ENCODE peak calls at places on chromosomes 1 and 21, in eight cellular contexts. M is NCI-H1092 treated with DMSO at 0.1 percent for 48 hours; S is caudate nucleus; N is posterior vena cava; G is NCI-H1105; E is CD4-positive, CD25-positive, alpha-beta regulatory T cell; Z is Right ventricle myocardium superior; L is GM10248. W is an unnamed sample.
A peak's percentile ranks its signal among the peaks of the same experiment; 100 is the strongest.

GRCh38 chr21:34553199-34553952 is 41.4 kb upstream of the KCNE1 start:
- DNase-seq in M (no peak), L (no peak), G (no peak), N (no peak), S (no peak), Z (no peak), E (no peak), W (no peak)

GRCh38 chr1:53091841-53092645 is 30.0 kb downstream of the PODN start:
- DNase-seq in L (no peak), N (no peak), Z (peak; percentile 83), M (no peak), G (no peak), S (no peak), E (no peak), W (peak; percentile 16)

GRCh38 chr1:75134939-75135828 is 996 bp downstream of the LHX8 start:
- DNase-seq in N (no peak), G (peak; percentile 27), S (no peak), Z (no peak), L (no peak), M (peak; percentile 39), E (peak; percentile 13), W (no peak)

GRCh38 chr1:162010175-162010506 is 13.5 kb downstream of the OLFML2B start:
- DNase-seq in E (no peak), N (no peak), Z (no peak), G (no peak), L (no peak), S (no peak), M (no peak), W (no peak)

GRCh38 chr1:3717041-3717714 is 35.1 kb upstream of the CCDC27 start:
- DNase-seq in S (no peak), N (no peak), Z (no peak), L (no peak), E (no peak), G (peak; percentile 97), M (no peak), W (no peak)

GRCh38 chr1:235513495-235514366 is 9.5 kb upstream of the B3GALNT2 start:
- DNase-seq in M (peak; percentile 60), E (peak; percentile 73), Z (no peak), G (peak; percentile 15), L (peak; percentile 32), N (no peak), S (no peak), W (no peak)

GRCh38 chr21:31339736-31340135 is 4.3 kb downstream of the TIAM1 start:
- DNase-seq in S (no peak), Z (no peak), E (no peak), N (no peak), L (no peak), G (no peak), M (no peak), W (no peak)

GRCh38 chr1:6743189-6744101 is 41.8 kb upstream of the CAMTA1 start:
- DNase-seq in E (peak; percentile 41), N (peak; percentile 79), M (no peak), G (no peak), Z (peak; percentile 54), S (no peak), L (peak; percentile 43), W (no peak)

GRCh38 chr1:60171793-60172192 is 98.2 kb upstream of the C1orf87 start:
- DNase-seq in G (no peak), N (no peak), E (no peak), M (no peak), L (no peak), Z (no peak), S (no peak), W (no peak)

GRCh38 chr1:172948457-172948856 is 102.3 kb downstream of the TNFSF18 start:
- DNase-seq in N (no peak), G (no peak), Z (no peak), L (no peak), E (no peak), S (no peak), M (no peak), W (no peak)

GRCh38 chr1:180040034-180040433 is 85.4 kb downstream of the CEP350 start:
- DNase-seq in G (no peak), N (no peak), L (no peak), M (no peak), E (no peak), Z (no peak), S (no peak), W (no peak)

GRCh38 chr1:113003751-113004690 is 48.0 kb upstream of the SLC16A1 start:
- DNase-seq in M (no peak), S (no peak), N (no peak), L (no peak), G (no peak), Z (no peak), E (no peak), W (no peak)

GRCh38 chr1:220294754-220295419 is 22.6 kb upstream of the RAB3GAP2 start:
- DNase-seq in M (no peak), G (no peak), S (no peak), N (no peak), E (no peak), Z (no peak), L (no peak), W (no peak)

GRCh38 chr1:39406533-39407478 is 84.6 kb upstream of the BMP8A start:
- DNase-seq in E (no peak), M (no peak), S (no peak), N (no peak), Z (no peak), L (no peak), G (no peak), W (no peak)

GRCh38 chr1:214603819-214604252 is 841 bp downstream of the CENPF start:
- DNase-seq in G (no peak), N (no peak), L (peak; percentile 13), E (peak; percentile 21), M (peak; percentile 39), S (no peak), Z (no peak), W (no peak)

GRCh38 chr1:205191127-205191577 is 20.4 kb downstream of the DSTYK start:
- DNase-seq in G (no peak), S (no peak), Z (no peak), L (no peak), E (no peak), M (no peak), N (no peak), W (no peak)

GRCh38 chr1:214899908-214900470 is 182.5 kb upstream of the KCNK2 start:
- DNase-seq in G (no peak), N (no peak), E (no peak), S (no peak), Z (no peak), L (no peak), M (no peak), W (no peak)

GRCh38 chr1:226778657-226779058 is 39.6 kb upstream of the ITPKB start:
- DNase-seq in Z (no peak), G (no peak), N (no peak), L (no peak), E (no peak), S (no peak), M (no peak), W (no peak)

GRCh38 chr1:230176871-230177411 is 109.9 kb downstream of the GALNT2 start:
- DNase-seq in E (peak; percentile 42), M (peak; percentile 95), S (no peak), Z (peak; percentile 85), L (no peak), N (peak; percentile 90), G (no peak), W (peak; percentile 41)

GRCh38 chr1:237901284-237901870 is 10.7 kb upstream of the ZP4 start:
- DNase-seq in S (no peak), L (peak; percentile 16), G (no peak), M (no peak), Z (no peak), N (no peak), E (no peak), W (no peak)

GRCh38 chr1:111323231-111323630 is 32.6 kb downstream of the CHIA start:
- DNase-seq in S (no peak), M (no peak), Z (no peak), E (no peak), L (no peak), G (no peak), N (no peak), W (no peak)

GRCh38 chr1:35808376-35809155 is 750 bp downstream of the AGO4 start:
- DNase-seq in S (peak; percentile 29), Z (peak; percentile 63), L (peak; percentile 49), M (no peak), G (no peak), N (peak; percentile 86), E (peak; percentile 36), W (no peak)

GRCh38 chr1:75345538-75346292 is 211.5 kb downstream of the LHX8 start:
- DNase-seq in N (no peak), L (no peak), S (no peak), E (no peak), M (no peak), G (no peak), Z (no peak), W (no peak)

GRCh38 chr1:226199971-226200370 is 13.4 kb upstream of the ACBD3 start:
- DNase-seq in S (no peak), G (no peak), L (no peak), E (no peak), M (no peak), Z (no peak), N (no peak), W (no peak)

GRCh38 chr21:38773108-38774061 is 32.3 kb upstream of the ETS2 start:
- DNase-seq in L (no peak), G (no peak), N (peak; percentile 88), S (no peak), E (no peak), M (no peak), Z (peak; percentile 59), W (no peak)

GRCh38 chr1:46508760-46509159 is 19.1 kb downstream of the DMBX1 start:
- DNase-seq in Z (no peak), N (no peak), E (no peak), L (no peak), S (no peak), G (no peak), M (no peak), W (no peak)

GRCh38 chr1:116667577-116668105 is at the start of gene IGSF3:
- DNase-seq in S (no peak), E (peak; percentile 63), L (peak; percentile 81), Z (peak; percentile 89), G (peak; percentile 48), M (peak; percentile 58), N (peak; percentile 88), W (no peak)

GRCh38 chr1:71656902-71657301 is 576.1 kb upstream of the ZRANB2 start:
- DNase-seq in M (no peak), L (no peak), G (no peak), Z (no peak), E (no peak), N (no peak), S (no peak), W (no peak)

GRCh38 chr21:38853421-38853919 is 47.7 kb downstream of the ETS2 start:
- DNase-seq in E (no peak), M (peak; percentile 87), Z (no peak), N (no peak), G (no peak), S (no peak), L (no peak), W (no peak)

GRCh38 chr1:165543651-165544452 is at the start of gene LRRC52:
- DNase-seq in E (no peak), M (peak; percentile 89), G (peak; percentile 96), S (no peak), N (no peak), L (no peak), Z (peak; percentile 82), W (peak; percentile 33)

GRCh38 chr21:34261841-34262832 is 101.7 kb upstream of the KCNE2 start:
- DNase-seq in Z (no peak), N (no peak), L (no peak), E (no peak), G (no peak), S (no peak), M (no peak), W (no peak)

GRCh38 chr1:74010206-74010605 is 187.8 kb downstream of the LRRIQ3 start:
- DNase-seq in L (no peak), G (no peak), Z (no peak), N (peak; percentile 29), S (no peak), E (peak; percentile 35), M (no peak), W (no peak)

GRCh38 chr1:211698161-211699026 is 23.0 kb upstream of the NEK2 start:
- DNase-seq in S (peak; percentile 59), N (peak; percentile 93), L (peak; percentile 86), G (peak; percentile 61), Z (peak; percentile 89), E (peak; percentile 76), M (peak; percentile 78), W (peak; percentile 84)

GRCh38 chr1:67559222-67559700 is 125.7 kb upstream of the GADD45A start:
- DNase-seq in M (no peak), E (no peak), L (no peak), N (peak; percentile 96), Z (peak; percentile 71), G (no peak), S (peak; percentile 26), W (peak; percentile 4)

W was measured in substantia nigra.